ENCODE peak calls at places on chromosome 6, in six cellular contexts. F is neuronal stem cell, W is mesenchymal stem cell, V is H9, S is mesendoderm, L is H1. M is an unnamed sample.

GRCh38 chr6:29926795-29927427 is 15.4 kb upstream of the HLA-A start:
- DNase-seq in V (peak), S (no peak), F (no peak), L (peak), W (no peak), M (peak)

GRCh38 chr6:156883497-156884252 is 106.5 kb downstream of the ARID1B start:
- DNase-seq in F (no peak), W (no peak), L (no peak), V (no peak), S (no peak), M (peak)

GRCh38 chr6:101294676-101295075 is 98.8 kb upstream of the GRIK2 start:
- DNase-seq in V (no peak), L (no peak), W (no peak), S (no peak), F (no peak), M (no peak)

GRCh38 chr6:75449625-75450206 is 43.9 kb downstream of the FILIP1 start:
- DNase-seq in F (no peak), S (no peak), L (no peak), V (no peak), W (peak), M (peak)

GRCh38 chr6:71886184-71887005 is at the start of gene RIMS1:
- DNase-seq in W (peak), V (peak), S (peak), L (peak), F (peak), M (no peak)

GRCh38 chr6:30507849-30508843 is 18.8 kb downstream of the HLA-E start:
- DNase-seq in S (no peak), W (no peak), F (no peak), L (no peak), V (no peak), M (no peak)

GRCh38 chr6:5175635-5176034 is 85.1 kb downstream of the LYRM4 start:
- DNase-seq in L (no peak), F (no peak), S (no peak), W (no peak), V (no peak), M (no peak)

GRCh38 chr6:106974337-106974998 is at the start of gene CD24:
- DNase-seq in L (peak), S (peak), V (peak), W (peak), F (peak), M (no peak)

GRCh38 chr6:39909701-39910100 is 24.6 kb downstream of the MOCS1 start:
- DNase-seq in L (no peak), S (no peak), V (no peak), F (no peak), W (no peak), M (no peak)

GRCh38 chr6:56380476-56380875 is 133.1 kb upstream of the COL21A1 start:
- DNase-seq in S (no peak), W (no peak), F (no peak), V (no peak), L (no peak), M (no peak)

GRCh38 chr6:14810021-14810420 is 435.8 kb upstream of the JARID2 start:
- DNase-seq in S (no peak), L (no peak), V (no peak), F (no peak), W (no peak), M (no peak)

GRCh38 chr6:140921366-140922226 is 1211.1 kb upstream of the GJE1 start:
- DNase-seq in L (no peak), F (peak), W (peak), V (no peak), S (peak), M (peak)

GRCh38 chr6:37021356-37022129 is 16.1 kb downstream of the FGD2 start:
- DNase-seq in V (peak), L (no peak), S (peak), W (peak), F (no peak), M (peak)

GRCh38 chr6:138287144-138287955 is 69.1 kb upstream of the PBOV1 start:
- DNase-seq in S (peak), W (peak), V (peak), L (peak), F (no peak), M (no peak)

GRCh38 chr6:146028250-146028789 is 542 bp upstream of the GRM1 start:
- DNase-seq in F (peak), L (peak), V (peak), W (peak), S (peak), M (peak)

GRCh38 chr6:5905431-5906339 is 101.0 kb downstream of the NRN1 start:
- DNase-seq in V (no peak), F (no peak), S (no peak), W (peak), L (no peak), M (peak)

GRCh38 chr6:41813469-41813868 is 26.0 kb downstream of the TOMM6 start:
- DNase-seq in S (no peak), V (no peak), W (no peak), F (no peak), L (no peak), M (no peak)

GRCh38 chr6:56168601-56169000 is 78.8 kb downstream of the COL21A1 start:
- DNase-seq in W (no peak), L (no peak), V (no peak), S (no peak), F (no peak), M (no peak)

GRCh38 chr6:90610671-90611542 is 24.0 kb upstream of the MAP3K7 start:
- DNase-seq in W (peak), F (peak), S (peak), V (peak), L (peak), M (peak)

GRCh38 chr6:169070506-169071176 is 183.0 kb downstream of the THBS2 start:
- DNase-seq in S (peak), V (no peak), F (no peak), L (no peak), W (peak), M (peak)

DNA sequence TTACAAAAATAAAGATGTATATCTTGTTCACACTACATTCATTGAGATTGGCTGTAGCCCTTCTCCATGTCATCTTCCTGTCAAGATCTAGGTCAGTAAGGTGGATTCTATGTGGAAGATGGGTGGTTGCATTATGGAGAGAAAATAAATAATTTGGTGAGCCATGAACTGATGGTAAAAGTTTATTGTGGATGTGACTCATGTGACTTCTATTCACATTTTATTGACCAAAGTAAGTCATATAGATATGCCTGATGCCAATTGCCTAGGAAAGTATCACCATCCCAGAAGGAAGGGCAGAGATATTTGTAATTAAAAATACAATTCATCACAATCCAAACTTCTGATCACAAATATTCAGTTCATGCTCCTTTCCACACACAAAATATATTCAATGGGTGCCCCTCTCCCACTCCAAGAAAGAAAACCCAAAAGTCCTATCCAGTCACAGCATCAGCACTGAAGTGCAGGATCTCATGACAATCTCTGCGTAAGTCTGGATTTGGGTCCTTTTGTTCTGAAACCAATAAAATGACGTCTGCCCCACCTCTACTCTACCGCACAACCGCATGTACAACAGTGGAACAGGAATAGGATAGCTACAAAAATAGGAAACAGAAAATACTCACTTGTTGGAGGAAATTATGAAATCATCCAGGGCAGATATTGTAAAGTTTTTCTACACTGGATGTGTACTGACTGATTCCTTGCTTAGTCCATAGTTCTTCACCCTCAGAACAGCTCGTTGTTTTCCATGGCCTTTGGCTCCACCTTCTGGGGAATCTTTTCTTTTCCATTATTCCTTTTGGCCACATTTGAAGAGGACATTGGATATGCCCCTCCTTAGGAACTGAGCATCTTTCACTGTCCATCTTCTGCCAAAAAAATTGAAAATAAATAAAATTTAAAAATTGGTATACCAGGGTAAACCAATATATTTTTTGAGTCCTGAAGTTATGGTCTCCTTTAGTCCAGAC is 16.1 kb upstream of the SLC17A3 start:
- DNase-seq in V (no peak), S (peak), L (no peak), W (peak), F (peak), M (peak)
- H2BK15ac ChIP-seq in V (no peak), S (no peak), L (no peak), W (no peak), F (no peak), M (no peak)

DNA sequence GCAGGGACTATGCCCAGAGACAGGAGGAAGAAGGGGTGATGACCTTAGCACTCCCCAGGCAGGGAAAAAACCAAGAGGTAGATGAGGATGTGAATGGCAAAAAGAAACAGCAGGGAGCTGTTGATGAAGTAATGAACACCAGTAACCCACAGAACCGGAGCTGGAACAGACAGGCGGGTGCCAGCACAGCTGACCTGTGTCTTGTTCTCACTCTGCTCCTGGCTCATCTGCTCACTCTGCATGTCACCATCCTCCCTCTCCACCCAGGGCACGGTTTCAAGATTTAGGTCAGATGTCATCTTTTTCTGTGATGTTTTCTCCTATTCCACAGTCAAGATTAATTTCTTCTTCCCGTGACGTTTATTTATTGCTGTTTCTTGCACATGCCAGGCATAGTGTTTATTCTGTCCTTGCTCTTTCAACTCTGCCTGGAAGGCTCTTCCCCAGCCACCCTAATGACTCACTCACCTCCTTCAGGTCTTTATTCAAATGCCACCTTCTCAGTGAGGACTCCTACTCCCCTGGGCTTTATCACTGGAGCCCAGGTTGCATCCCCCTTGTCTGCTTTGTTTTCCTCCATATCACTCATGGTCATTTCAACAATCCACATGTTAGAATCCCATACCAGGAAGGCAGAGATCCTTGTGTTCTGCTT is 164.5 kb upstream of the HDAC2 start:
- DNase-seq in F (no peak), S (no peak), W (no peak), L (no peak), V (no peak), M (no peak)
- H2BK15ac ChIP-seq in F (no peak), S (no peak), W (no peak), L (no peak), V (no peak), M (no peak)

GRCh38 chr6:152680151-152680550 is 17.5 kb upstream of the MYCT1 start:
- DNase-seq in L (no peak), F (no peak), S (no peak), W (no peak), V (no peak), M (no peak)
- H2BK15ac ChIP-seq in L (no peak), F (no peak), S (peak), W (no peak), V (no peak), M (no peak)

DNA sequence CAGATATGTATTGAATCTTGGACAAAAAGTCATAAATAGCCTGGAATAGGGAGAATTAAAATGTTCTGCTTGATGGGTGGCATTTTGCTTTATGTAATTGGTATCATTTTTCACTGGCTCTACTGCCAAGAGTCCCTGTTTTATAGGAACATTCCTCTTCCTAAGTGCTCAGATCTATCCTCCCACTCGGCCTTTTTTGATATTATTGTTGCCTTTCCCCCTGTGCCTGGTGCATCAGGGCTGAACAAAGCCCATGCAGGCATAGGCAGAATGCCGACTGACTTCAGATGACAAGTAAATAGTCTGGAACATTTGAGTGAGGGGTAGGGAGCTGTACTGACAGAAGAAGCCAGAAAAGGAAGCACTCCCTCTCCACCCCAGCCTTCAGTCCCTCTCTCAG is 127.0 kb downstream of the PKHD1 start:
- DNase-seq in L (no peak), W (no peak), V (no peak), F (no peak), S (no peak), M (no peak)
- H2BK15ac ChIP-seq in L (no peak), W (no peak), V (no peak), F (no peak), S (no peak), M (no peak)

GRCh38 chr6:136465766-136466303 is 84.4 kb downstream of the MAP7 start:
- DNase-seq in S (no peak), L (no peak), V (no peak), F (no peak), W (no peak), M (peak)

GRCh38 chr6:136463796-136464542 is 86.3 kb downstream of the MAP7 start:
- DNase-seq in V (no peak), W (no peak), F (no peak), S (no peak), L (no peak), M (no peak)

GRCh38 chr6:136468711-136469110 is 81.5 kb downstream of the MAP7 start:
- DNase-seq in L (no peak), V (no peak), S (no peak), W (no peak), F (no peak), M (no peak)

GRCh38 chr6:136466789-136467585 is 83.2 kb downstream of the MAP7 start:
- DNase-seq in S (peak), V (no peak), F (peak), W (no peak), L (no peak), M (no peak)

GRCh38 chr6:136464874-136465273 is 85.3 kb downstream of the MAP7 start:
- DNase-seq in L (no peak), W (no peak), V (no peak), F (no peak), S (no peak), M (no peak)
- H2BK15ac ChIP-seq in L (no peak), W (no peak), V (no peak), F (no peak), S (no peak), M (no peak)

GRCh38 chr6:105757512-105758200 is 328.5 kb upstream of the PRDM1 start:
- DNase-seq in F (no peak), L (no peak), S (no peak), V (no peak), W (no peak), M (no peak)
- H2BK15ac ChIP-seq in F (no peak), L (no peak), S (no peak), V (no peak), W (no peak), M (peak)

GRCh38 chr6:73369563-73369962 is at the start of gene OOEP:
- DNase-seq in L (no peak), V (no peak), F (no peak), S (no peak), W (no peak), M (no peak)
- H2BK15ac ChIP-seq in L (no peak), V (no peak), F (no peak), S (no peak), W (no peak), M (no peak)

DNA sequence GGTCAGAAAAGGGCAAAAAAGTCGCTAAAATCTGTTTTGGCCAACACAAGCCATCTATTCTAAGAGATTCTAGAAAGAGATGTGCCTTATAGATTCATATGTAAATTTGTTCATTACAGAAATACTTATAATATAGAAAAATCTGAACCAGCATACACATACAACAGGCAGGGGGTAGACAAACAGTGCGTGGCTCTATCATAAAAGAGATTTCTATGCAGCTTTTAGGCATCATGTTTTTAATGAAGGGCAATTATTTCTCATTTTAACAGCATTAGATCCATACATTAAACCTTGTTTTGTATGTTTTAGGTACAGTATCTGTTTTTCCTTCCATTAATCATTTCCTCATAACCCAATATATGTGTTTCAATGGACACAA is 664 bp downstream of the BTN3A3 start:
- DNase-seq in L (no peak), F (no peak), W (no peak), S (no peak), V (no peak), M (no peak)
- H2BK15ac ChIP-seq in L (no peak), F (no peak), W (no peak), S (no peak), V (no peak), M (no peak)

DNA sequence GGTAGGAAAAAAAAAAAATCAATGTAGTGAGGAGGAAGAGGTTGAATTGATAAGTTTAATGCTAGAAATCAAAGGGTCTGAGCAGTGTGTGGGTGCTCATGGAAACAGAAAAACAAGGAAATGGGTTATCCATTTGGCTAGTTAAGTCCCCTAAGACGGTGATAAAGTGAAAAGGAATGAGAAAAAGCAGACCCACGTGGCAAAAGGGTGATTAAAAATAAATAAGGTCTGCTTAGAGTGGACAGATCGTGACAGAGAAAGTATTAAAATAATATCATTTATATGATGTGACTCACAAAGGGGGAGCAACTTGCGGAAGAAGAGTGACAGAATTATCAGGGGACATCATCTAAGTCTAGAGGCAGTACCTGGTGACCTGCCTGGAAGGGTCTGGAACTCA is 251.7 kb upstream of the THEMIS start:
- DNase-seq in W (no peak), L (no peak), V (no peak), S (no peak), F (no peak), M (no peak)
- H2BK15ac ChIP-seq in W (no peak), L (no peak), V (no peak), S (no peak), F (no peak), M (no peak)